ENCODE peak calls at places on chromosome 12, in ten cellular contexts. D is CD8-positive, alpha-beta T cell; P is PC-3; U is HCT116; H is CD4-positive, CD25-positive, alpha-beta regulatory T cell; C is astrocyte; S is BE2C; K is WERI-Rb-1; L is GM06990; W is ovary. X is an unnamed sample.

GRCh38 chr12:55842681-55843429 is at the start of gene MMP19:
- DNase-seq in D (no peak), P (peak; percentile 55), U (no peak), H (no peak), C (peak; percentile 70), S (no peak), K (no peak), L (no peak), W (peak; percentile 60), X (peak; percentile 70)

GRCh38 chr12:45726594-45727300 is 2.8 kb upstream of the ARID2 start:
- DNase-seq in D (no peak), P (peak; percentile 39), U (no peak), H (peak; percentile 18), C (peak; percentile 17), S (peak; percentile 39), K (peak; percentile 25), L (peak; percentile 69), W (peak; percentile 79), X (peak; percentile 57)

GRCh38 chr12:12481636-12482035 is 81.0 kb downstream of the DUSP16 start:
- DNase-seq in D (no peak), P (no peak), U (no peak), H (no peak), C (no peak), S (no peak), K (no peak), L (no peak), W (no peak), X (no peak)

GRCh38 chr12:129551441-129551840 is 352.4 kb downstream of the TMEM132D start:
- DNase-seq in D (no peak), P (no peak), U (no peak), H (no peak), C (no peak), S (no peak), K (no peak), L (no peak), W (no peak), X (no peak)

GRCh38 chr12:100544165-100544564 is 29.3 kb upstream of the GAS2L3 start:
- DNase-seq in D (no peak), P (peak; percentile 51), U (no peak), H (no peak), C (no peak), S (no peak), K (no peak), L (no peak), W (no peak), X (no peak)

GRCh38 chr12:75944097-75944904 is 87.3 kb downstream of the PHLDA1 start:
- DNase-seq in D (no peak), P (peak; percentile 96), U (peak; percentile 84), H (no peak), C (peak; percentile 96), S (no peak), K (no peak), L (peak; percentile 78), W (no peak), X (peak; percentile 44)

GRCh38 chr12:90801776-90802175 is 153.2 kb downstream of the CCER1 start:
- DNase-seq in D (no peak), P (peak; percentile 77), U (no peak), H (no peak), C (peak; percentile 68), S (no peak), K (no peak), L (no peak), W (no peak), X (no peak)

GRCh38 chr12:41634096-41634495 is 446.0 kb downstream of the PDZRN4 start:
- DNase-seq in D (no peak), P (no peak), U (no peak), H (no peak), C (no peak), S (no peak), K (peak; percentile 90), L (no peak), W (no peak), X (no peak)

GRCh38 chr12:53820503-53820902 is 68.7 kb upstream of the CISTR start:
- DNase-seq in D (no peak), P (peak; percentile 79), U (no peak), H (no peak), C (no peak), S (no peak), K (no peak), L (no peak), W (no peak), X (no peak)

GRCh38 chr12:75568801-75569200 is 57.4 kb upstream of the KRR1 start:
- DNase-seq in D (no peak), P (no peak), U (no peak), H (no peak), C (no peak), S (no peak), K (no peak), L (no peak), W (no peak), X (no peak)

GRCh38 chr12:103561174-103561573 is 25.9 kb upstream of the STAB2 start:
- DNase-seq in D (no peak), P (peak; percentile 62), U (no peak), H (no peak), C (peak; percentile 45), S (no peak), K (no peak), L (no peak), W (no peak), X (no peak)

DNA sequence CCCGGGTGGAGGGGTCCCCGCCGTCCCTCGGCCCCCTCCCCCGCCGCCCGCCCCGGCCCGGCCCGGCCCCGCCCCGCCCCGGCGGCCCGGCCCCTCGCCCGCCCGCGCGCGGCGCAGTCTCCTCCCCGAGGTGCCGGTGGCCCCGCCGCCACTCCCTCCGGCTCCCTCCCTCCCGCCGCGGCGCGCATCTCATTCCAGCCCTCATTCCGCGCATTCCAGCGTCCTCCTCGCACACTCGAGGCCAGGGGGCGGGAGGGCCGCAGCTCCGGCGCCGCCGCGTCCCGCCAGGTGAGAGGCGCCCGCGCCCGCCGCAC is at the start of gene TEAD4:
- DNase-seq in D (no peak), P (peak; percentile 76), U (peak; percentile 39), H (no peak), C (peak; percentile 67), S (no peak), K (peak; percentile 81), L (no peak), W (peak; percentile 73), X (peak; percentile 99)
- H3K4me3 ChIP-seq in D (no peak within 1 kb of the TSS), P (peak within 1 kb of the TSS; percentile 78), U (peak within 1 kb of the TSS; percentile 85), H (no peak within 1 kb of the TSS), C (peak within 1 kb of the TSS; percentile 71), S (peak within 1 kb of the TSS; percentile 24), K (peak within 1 kb of the TSS; percentile 86), L (peak within 1 kb of the TSS; percentile 61), W (peak within 1 kb of the TSS; percentile 60), X (peak within 1 kb of the TSS; percentile 91)

DNA sequence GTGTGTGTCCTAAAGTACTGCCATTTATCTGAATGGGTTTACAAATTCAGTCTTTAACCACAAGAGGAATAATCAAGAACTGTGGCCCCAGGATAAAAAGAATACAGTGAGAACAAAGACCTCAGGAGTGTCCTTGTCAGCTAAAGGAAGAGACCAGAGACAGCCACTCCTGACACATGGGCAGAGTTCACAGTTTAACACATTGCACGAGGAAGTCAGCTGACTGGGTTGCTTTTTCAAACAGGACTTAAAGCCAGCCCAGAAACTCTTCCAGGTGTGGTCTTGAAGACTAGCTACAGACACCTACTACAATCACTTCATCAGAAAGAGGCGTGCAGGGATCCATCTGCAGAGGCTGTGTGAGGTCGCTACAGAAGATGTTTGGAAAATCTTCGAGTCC is 42.8 kb downstream of the GNS start:
- DNase-seq in D (no peak), P (no peak), U (no peak), H (no peak), C (no peak), S (no peak), K (no peak), L (no peak), W (no peak), X (no peak)
- H3K36me3 ChIP-seq in D (peaks cover 16% of the 10 kb centered on the region), P (peaks cover 24% of the 10 kb centered on the region), U (peaks cover 13% of the 10 kb centered on the region), H (peaks cover 40% of the 10 kb centered on the region), C (peaks cover 32% of the 10 kb centered on the region), S (peaks cover 31% of the 10 kb centered on the region), K (peaks cover 48% of the 10 kb centered on the region), L (peaks cover 1% of the 10 kb centered on the region), W (no peaks in the 10 kb centered on the region), X (peaks cover 9% of the 10 kb centered on the region)

DNA sequence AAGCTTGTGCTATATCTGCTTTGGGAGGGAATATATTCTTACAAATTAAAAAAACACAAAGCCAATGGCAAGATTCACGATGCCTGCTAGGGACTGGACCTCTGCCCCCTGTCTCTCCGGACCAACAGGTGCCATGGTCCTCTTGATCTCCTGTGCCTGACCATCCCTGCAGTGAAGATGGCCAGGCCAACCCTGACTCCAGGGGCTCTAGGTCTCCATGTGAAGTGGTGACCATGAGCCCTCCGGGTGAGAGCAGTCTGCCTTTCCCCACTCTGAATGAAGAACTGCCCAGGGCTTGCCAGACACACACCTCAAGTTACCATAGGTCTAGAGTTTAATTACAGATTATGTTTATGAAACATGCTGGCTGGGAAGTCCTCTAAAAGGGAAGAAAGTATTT is 1.5 kb downstream of the ARHGDIB start:
- DNase-seq in D (no peak), P (no peak), U (no peak), H (no peak), C (no peak), S (no peak), K (no peak), L (no peak), W (no peak), X (no peak)
- H3K27me3 ChIP-seq in D (no peaks in the 10 kb centered on the region), P (no peaks in the 10 kb centered on the region), U (no peaks in the 10 kb centered on the region), H (no peaks in the 10 kb centered on the region), C (no peaks in the 10 kb centered on the region), S (no peaks in the 10 kb centered on the region), K (no peaks in the 10 kb centered on the region), L (no peaks in the 10 kb centered on the region), W (no peaks in the 10 kb centered on the region), X (no peaks in the 10 kb centered on the region)

GRCh38 chr12:58804749-58805148 is 115.6 kb downstream of the LRIG3 start:
- DNase-seq in D (no peak), P (peak; percentile 40), U (peak; percentile 7), H (no peak), C (no peak), S (no peak), K (peak; percentile 19), L (no peak), W (no peak), X (peak; percentile 4)
- H3K4me3 ChIP-seq in D (no peak overlapping the region), P (no peak overlapping the region), U (no peak overlapping the region), H (no peak overlapping the region), C (no peak overlapping the region), S (no peak overlapping the region), K (no peak overlapping the region), L (no peak overlapping the region), W (no peak overlapping the region), X (no peak overlapping the region)

GRCh38 chr12:64731683-64732082 is 27.5 kb downstream of the GNS start:
- DNase-seq in D (no peak), P (no peak), U (no peak), H (no peak), C (no peak), S (no peak), K (no peak), L (no peak), W (no peak), X (no peak)

GRCh38 chr12:64736771-64737170 is 22.4 kb downstream of the GNS start:
- DNase-seq in D (no peak), P (no peak), U (no peak), H (no peak), C (no peak), S (no peak), K (no peak), L (no peak), W (no peak), X (no peak)

GRCh38 chr12:64737539-64737938 is 21.7 kb downstream of the GNS start:
- DNase-seq in D (no peak), P (no peak), U (peak; percentile 15), H (no peak), C (no peak), S (no peak), K (no peak), L (no peak), W (no peak), X (no peak)

GRCh38 chr12:64733857-64734256 is 25.3 kb downstream of the GNS start:
- DNase-seq in D (no peak), P (peak; percentile 99), U (peak; percentile 23), H (no peak), C (no peak), S (no peak), K (no peak), L (no peak), W (no peak), X (no peak)

GRCh38 chr12:64735447-64735846 is 23.8 kb downstream of the GNS start:
- DNase-seq in D (no peak), P (no peak), U (no peak), H (no peak), C (no peak), S (no peak), K (no peak), L (no peak), W (no peak), X (no peak)
- H3K36me3 ChIP-seq in D (peaks cover 16% of the 10 kb centered on the region), P (peaks cover 24% of the 10 kb centered on the region), U (peaks cover 6% of the 10 kb centered on the region), H (peaks cover 33% of the 10 kb centered on the region), C (peaks cover 11% of the 10 kb centered on the region), S (peaks cover 20% of the 10 kb centered on the region), K (peaks cover 40% of the 10 kb centered on the region), L (peaks cover 8% of the 10 kb centered on the region), W (no peaks in the 10 kb centered on the region), X (peaks cover 7% of the 10 kb centered on the region)

X was measured in H7.